ENCODE peak calls at places on chromosome 10, in nine cellular contexts. D is sigmoid colon, W is tibial nerve, U is suprapubic skin, Z is heart left ventricle, K is spleen, R is stomach, I is HepG2, M is uterus. X is an unnamed sample.

GRCh38 chr10:15897282-15897681 is 37.0 kb upstream of the MINDY3 start:
- DNase-seq in R (no peak), K (no peak), W (no peak), Z (no peak), U (no peak), M (no peak), I (no peak), D (no peak), X (no peak)

GRCh38 chr10:15427836-15428414 is 56.8 kb upstream of the FAM171A1 start:
- DNase-seq in Z (no peak), W (no peak), U (no peak), I (peak; percentile 41), K (no peak), R (no peak), D (no peak), M (no peak), X (no peak)

GRCh38 chr10:70441877-70442205 is 360 bp upstream of the NODAL start:
- DNase-seq in R (no peak), U (no peak), D (no peak), M (no peak), Z (no peak), I (no peak), K (no peak), W (no peak), X (no peak)

GRCh38 chr10:21398549-21399345 is 126.7 kb downstream of the SKIDA1 start:
- DNase-seq in R (no peak), U (no peak), Z (no peak), I (no peak), K (no peak), W (no peak), M (no peak), D (no peak), X (no peak)

GRCh38 chr10:43923328-43923727 is 274.6 kb upstream of the ZNF32 start:
- DNase-seq in M (no peak), R (no peak), W (no peak), Z (no peak), K (no peak), D (no peak), I (no peak), U (no peak), X (no peak)

GRCh38 chr10:36344240-36344639 is 702.1 kb upstream of the FZD8 start:
- DNase-seq in I (no peak), D (no peak), U (no peak), Z (no peak), W (no peak), M (no peak), R (no peak), K (no peak), X (no peak)

GRCh38 chr10:4720463-4720862 is 105.5 kb upstream of the AKR1E2 start:
- DNase-seq in U (no peak), Z (no peak), M (no peak), R (no peak), K (no peak), D (no peak), I (no peak), W (no peak), X (no peak)

GRCh38 chr10:73306171-73306708 is 52.4 kb downstream of the CFAP70 start:
- DNase-seq in R (no peak), U (no peak), K (no peak), D (no peak), M (no peak), Z (no peak), W (no peak), I (no peak), X (no peak)

GRCh38 chr10:14126697-14127440 is 203.9 kb downstream of the FRMD4A start:
- DNase-seq in I (no peak), M (no peak), D (no peak), W (no peak), K (no peak), Z (no peak), U (no peak), R (no peak), X (no peak)

GRCh38 chr10:113171662-113172061 is 221.6 kb downstream of the TCF7L2 start:
- DNase-seq in U (no peak), R (no peak), W (no peak), M (no peak), Z (no peak), I (no peak), D (no peak), K (no peak), X (no peak)

GRCh38 chr10:17616403-17617030 is 657 bp downstream of the HACD1 start:
- DNase-seq in U (peak; percentile 79), K (peak; percentile 87), W (peak; percentile 24), D (peak; percentile 90), Z (peak; percentile 79), I (peak; percentile 64), R (peak; percentile 83), M (peak; percentile 48), X (peak; percentile 91)

GRCh38 chr10:90652519-90652918 is 205.3 kb downstream of the HTR7 start:
- DNase-seq in R (no peak), I (no peak), W (no peak), D (no peak), M (no peak), U (no peak), K (no peak), Z (no peak), X (no peak)

GRCh38 chr10:60943372-60944158 is 420 bp downstream of the RHOBTB1 start:
- DNase-seq in W (peak; percentile 26), D (peak; percentile 86), R (peak; percentile 66), K (peak; percentile 90), U (peak; percentile 81), Z (peak; percentile 78), M (peak; percentile 78), I (peak; percentile 36), X (peak; percentile 59)

GRCh38 chr10:125117941-125118630 is 42.3 kb downstream of the CTBP2 start:
- DNase-seq in W (peak; percentile 21), M (peak; percentile 40), R (peak; percentile 81), Z (no peak), I (no peak), K (peak; percentile 31), D (peak; percentile 77), U (peak; percentile 68), X (no peak)

GRCh38 chr10:121519411-121519810 is 78.8 kb downstream of the FGFR2 start:
- DNase-seq in M (no peak), R (no peak), U (no peak), K (no peak), I (no peak), D (no peak), Z (no peak), W (no peak), X (no peak)

GRCh38 chr10:130652964-130653578 is 516.9 kb downstream of the GLRX3 start:
- DNase-seq in M (no peak), I (no peak), R (no peak), U (no peak), W (no peak), Z (no peak), K (no peak), D (no peak), X (no peak)

GRCh38 chr10:86972613-86973380 is 4.5 kb downstream of the ADIRF start:
- DNase-seq in Z (no peak), M (no peak), U (peak; percentile 78), W (no peak), R (no peak), K (no peak), I (no peak), D (no peak), X (no peak)

GRCh38 chr10:86979977-86980448 is 11.7 kb downstream of the ADIRF start:
- DNase-seq in W (no peak), K (no peak), U (peak; percentile 59), Z (peak; percentile 68), I (no peak), R (no peak), M (no peak), D (no peak), X (no peak)

GRCh38 chr10:86979296-86979818 is 11.1 kb downstream of the ADIRF start:
- DNase-seq in W (no peak), D (no peak), Z (no peak), R (no peak), M (no peak), U (no peak), K (no peak), I (no peak), X (no peak)

GRCh38 chr10:86974484-86974883 is 6.2 kb downstream of the ADIRF start:
- DNase-seq in I (no peak), U (no peak), D (no peak), Z (no peak), M (no peak), W (no peak), K (no peak), R (no peak), X (no peak)

GRCh38 chr10:86976362-86977056 is 8.2 kb downstream of the ADIRF start:
- DNase-seq in I (no peak), K (no peak), Z (no peak), W (no peak), R (no peak), M (no peak), D (no peak), U (no peak), X (no peak)
- TF ChIP-seq POLR2A in I (no peak), K (no peak), Z (no peak), W (no peak), R (no peak), M (no peak), D (no peak), U (no peak), X (no peak)

GRCh38 chr10:88848499-88848898 is 3.1 kb downstream of the ANKRD22 start:
- DNase-seq in D (no peak), W (no peak), K (no peak), Z (no peak), I (no peak), U (no peak), R (no peak), M (no peak), X (no peak)
- H3K27ac ChIP-seq in D (no peak overlapping the region), W (no peak overlapping the region), K (no peak overlapping the region), Z (no peak overlapping the region), I (no peak overlapping the region), U (no peak overlapping the region), R (peak overlapping the region; percentile 40), M (no peak overlapping the region), X (no peak overlapping the region)

GRCh38 chr10:44971935-44972792 is 6.4 kb downstream of the DEPP1 start:
- DNase-seq in U (no peak), M (no peak), R (no peak), I (no peak), D (peak; percentile 66), K (peak; percentile 47), W (no peak), Z (no peak), X (no peak)
- TF ChIP-seq POLR2A in U (no peak), M (no peak), R (no peak), I (no peak), D (no peak), K (no peak), W (no peak), Z (no peak), X (no peak)

DNA sequence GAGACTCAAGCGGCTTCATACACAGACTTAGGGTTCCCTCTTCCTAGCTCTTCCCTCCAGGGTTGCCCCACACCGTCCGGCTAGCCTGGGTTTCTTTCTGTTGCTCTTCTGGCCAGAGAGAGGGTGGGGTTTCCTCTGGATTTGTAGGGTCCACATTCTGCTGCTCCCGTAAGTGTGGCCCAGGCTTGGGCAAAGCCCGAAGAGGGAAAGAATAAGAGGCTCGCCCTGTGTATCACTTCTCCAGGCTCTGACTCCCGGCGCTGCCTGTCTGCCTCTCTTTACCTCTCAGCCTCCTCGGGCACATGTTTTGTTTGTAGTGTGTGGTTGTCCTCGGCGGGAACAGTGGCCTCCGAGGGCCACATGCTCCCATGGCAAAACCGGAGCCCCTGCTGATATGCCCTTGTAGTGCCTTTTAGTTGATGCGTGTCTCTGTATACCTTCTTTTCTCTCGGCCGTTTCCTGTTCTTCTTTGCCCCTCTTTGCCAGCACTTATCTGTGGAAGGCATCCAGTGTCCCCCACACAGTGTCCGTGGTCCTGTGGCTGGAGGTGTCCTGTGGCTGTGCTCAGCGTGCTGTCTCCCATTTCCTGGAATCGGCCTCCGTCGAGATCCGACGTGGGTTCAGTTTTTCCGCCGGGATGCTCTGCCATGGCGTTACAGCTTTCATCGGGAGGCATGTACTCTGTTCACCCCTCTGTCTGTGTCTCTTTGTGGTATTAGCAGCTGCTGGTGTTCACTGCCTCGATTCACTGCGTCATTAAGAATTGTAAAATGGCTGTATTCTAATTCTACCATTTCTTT is 102.9 kb downstream of the INPP5A start:
- DNase-seq in Z (no peak), I (no peak), U (peak; percentile 46), W (no peak), R (no peak), D (peak; percentile 65), K (peak; percentile 47), M (no peak), X (no peak)
- H3K27ac ChIP-seq in Z (no peak overlapping the region), I (no peak overlapping the region), U (no peak overlapping the region), W (no peak overlapping the region), R (peak overlapping the region; percentile 60), D (peak overlapping the region; percentile 96), K (no peak overlapping the region), M (no peak overlapping the region), X (no peak overlapping the region)

X was measured in gastrocnemius medialis.